ENCODE peak calls at places on chromosomes 6 and 20, in six cellular contexts. J is heart left ventricle, G is spleen, F is tibial artery, P is transverse colon, A is tibial nerve. Y is an unnamed sample. For H3K27me3, the result is how much of the 10 kb centered on the place peaks cover.

GRCh38 chr20:64058536-64058935 is 4.5 kb upstream of the TCEA2 start:
- DNase-seq in A (no peak), F (no peak), G (no peak), P (no peak), J (no peak), Y (no peak)

GRCh38 chr6:32982702-32983492 is 14.5 kb downstream of the BRD2 start:
- DNase-seq in J (no peak), F (no peak), G (no peak), A (no peak), P (no peak), Y (no peak)

GRCh38 chr20:33687993-33688937 is 2.1 kb upstream of the E2F1 start:
- DNase-seq in A (no peak), P (no peak), J (no peak), G (no peak), F (no peak), Y (no peak)

GRCh38 chr6:156870926-156871539 is 93.9 kb downstream of the ARID1B start:
- DNase-seq in F (no peak), A (no peak), P (no peak), G (no peak), J (no peak), Y (no peak)

GRCh38 chr6:36355819-36356218 is 19.1 kb upstream of the BNIP5 start:
- DNase-seq in P (no peak), F (no peak), J (no peak), A (no peak), G (no peak), Y (no peak)

GRCh38 chr20:23508896-23509579 is 18.1 kb downstream of the CST8 start:
- DNase-seq in J (no peak), P (no peak), F (no peak), G (no peak), A (no peak), Y (no peak)

GRCh38 chr6:143998686-143999085 is 9.4 kb downstream of the PLAGL1 start:
- DNase-seq in F (no peak), J (no peak), P (no peak), G (no peak), A (no peak), Y (no peak)

GRCh38 chr6:165186041-165186440 is 123.4 kb downstream of the C6orf118 start:
- DNase-seq in A (no peak), F (no peak), P (no peak), J (no peak), G (no peak), Y (no peak)

GRCh38 chr6:41222045-41222444 is 6.1 kb upstream of the TREML4 start:
- DNase-seq in F (no peak), J (no peak), A (no peak), G (no peak), P (no peak), Y (no peak)

GRCh38 chr20:53245581-53245980 is 273.4 kb downstream of the TSHZ2 start:
- DNase-seq in J (no peak), G (no peak), A (no peak), F (no peak), P (no peak), Y (no peak)

GRCh38 chr6:21390537-21391213 is 202.9 kb upstream of the SOX4 start:
- DNase-seq in F (no peak), A (no peak), G (no peak), J (no peak), P (no peak), Y (no peak)

GRCh38 chr6:7341989-7342742 is 29.2 kb upstream of the SSR1 start:
- DNase-seq in J (no peak), G (no peak), A (no peak), P (no peak), F (no peak), Y (no peak)

GRCh38 chr6:5665173-5665572 is 341.6 kb downstream of the NRN1 start:
- DNase-seq in F (no peak), G (peak), P (no peak), J (no peak), A (no peak), Y (no peak)

GRCh38 chr6:45697605-45698004 is 318.1 kb downstream of the CLIC5 start:
- DNase-seq in P (no peak), G (no peak), F (no peak), A (no peak), J (no peak), Y (no peak)

GRCh38 chr6:43723737-43724295 is 36.2 kb upstream of the MRPS18A start:
- DNase-seq in F (peak), A (peak), G (peak), J (peak), P (peak), Y (no peak)

GRCh38 chr6:34218691-34219090 is 18.0 kb upstream of the HMGA1 start:
- DNase-seq in P (no peak), A (no peak), J (no peak), F (no peak), G (no peak), Y (no peak)

GRCh38 chr20:23362392-23363256 is 642 bp downstream of the GZF1 start:
- DNase-seq in F (peak), G (no peak), J (no peak), P (peak), A (peak), Y (no peak)

DNA sequence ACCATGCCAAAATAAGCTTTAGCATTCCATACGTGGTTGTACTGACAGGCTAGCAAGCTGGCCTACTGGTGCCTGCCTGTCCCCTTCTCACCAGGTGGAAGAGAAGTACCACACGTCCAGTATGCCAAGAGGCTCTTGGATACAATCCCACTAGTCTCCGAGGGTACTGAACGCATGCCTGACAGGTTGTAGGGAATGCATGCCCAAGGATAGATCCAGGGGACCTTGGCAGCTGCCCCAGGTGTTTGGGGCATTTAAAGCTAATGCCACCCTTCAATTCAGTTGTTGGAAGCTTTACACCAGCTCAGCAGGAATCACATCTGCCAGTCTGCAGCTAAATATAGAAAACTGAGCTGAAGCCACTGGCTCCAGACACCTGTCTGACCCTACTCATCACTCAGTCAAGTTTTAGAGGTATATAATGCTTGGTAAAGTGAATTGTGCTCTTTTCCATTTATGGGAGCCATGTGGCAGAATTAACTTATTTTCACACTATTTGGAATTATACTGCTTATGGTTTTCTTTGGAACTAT is 4.9 kb downstream of the TUBB2B start:
- DNase-seq in F (no peak), A (no peak), G (no peak), J (no peak), P (no peak), Y (no peak)
- H3K27me3 ChIP-seq in F (under half), A (under half), G (under half), J (under half), P (under half), Y (under half)

GRCh38 chr6:51934098-51934497 is 153.3 kb downstream of the PKHD1 start:
- DNase-seq in F (no peak), G (no peak), A (no peak), J (no peak), P (no peak), Y (no peak)
- TF ChIP-seq CTCF in F (no peak), G (no peak), A (no peak), J (no peak), P (no peak), Y (no peak)

GRCh38 chr6:82766476-82766875 is 299.2 kb downstream of the UBE3D start:
- DNase-seq in G (no peak), F (no peak), P (no peak), J (no peak), A (no peak), Y (no peak)
- H3K27ac ChIP-seq in G (no peak), F (no peak), P (no peak), J (no peak), A (no peak), Y (no peak)

GRCh38 chr20:44700306-44700705 is 14.9 kb upstream of the CCN5 start:
- DNase-seq in J (peak), F (no peak), P (no peak), G (no peak), A (no peak), Y (no peak)
- H3K27me3 ChIP-seq in J (under half), F (under half), P (under half), G (under half), A (under half), Y (under half)

DNA sequence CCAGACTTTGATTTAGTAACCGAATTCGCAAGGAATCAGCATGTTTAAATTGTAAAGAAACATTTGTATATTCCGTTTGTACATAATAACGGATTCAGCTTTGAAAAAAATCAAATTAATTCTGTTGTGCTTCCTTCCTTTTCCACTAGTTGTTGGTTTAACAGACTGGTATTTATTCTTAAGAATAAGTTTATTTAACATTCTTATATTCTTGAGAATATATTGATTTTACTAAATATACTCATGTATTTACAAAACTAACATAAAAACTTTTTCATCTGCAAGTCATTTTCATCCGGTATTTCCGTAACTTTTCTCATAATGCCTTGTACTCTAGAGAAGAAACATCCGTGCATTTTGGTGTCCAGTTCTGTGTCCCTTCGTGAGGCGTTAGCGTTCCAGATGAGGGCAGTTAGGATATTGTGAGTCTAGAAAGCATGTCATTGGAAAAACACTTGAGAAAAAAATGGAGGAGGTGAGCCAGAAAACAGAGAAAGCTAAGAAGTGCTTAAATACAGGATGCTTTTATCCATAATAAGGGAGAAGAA is 1.6 kb downstream of the WRNIP1 start:
- DNase-seq in A (no peak), G (no peak), F (no peak), P (no peak), J (no peak), Y (no peak)
- TF ChIP-seq CTCF in A (no peak), G (no peak), F (peak), P (no peak), J (no peak), Y (peak)

DNA sequence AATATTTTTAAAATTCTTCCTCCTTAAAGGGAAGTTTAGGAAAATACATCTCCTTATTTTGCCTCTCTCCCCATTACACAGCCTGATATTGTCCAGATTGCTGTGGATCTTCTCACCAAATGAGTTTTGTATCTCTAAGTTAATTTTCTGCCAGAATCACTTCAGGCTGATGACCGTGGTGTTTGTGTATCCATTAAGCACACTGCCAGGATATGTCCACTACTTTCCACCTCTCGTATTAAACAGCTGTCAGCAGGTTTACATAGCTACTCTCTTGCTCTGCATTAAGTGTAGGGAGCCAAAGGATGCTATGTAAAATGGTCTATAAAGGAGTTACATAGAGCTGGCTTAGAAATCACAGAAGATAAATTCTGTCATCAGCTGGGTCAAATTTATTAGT is 201.1 kb downstream of the ZFAND3 start:
- DNase-seq in G (no peak), J (no peak), A (no peak), P (no peak), F (no peak), Y (no peak)
- H3K27ac ChIP-seq in G (no peak), J (no peak), A (no peak), P (no peak), F (no peak), Y (no peak)

DNA sequence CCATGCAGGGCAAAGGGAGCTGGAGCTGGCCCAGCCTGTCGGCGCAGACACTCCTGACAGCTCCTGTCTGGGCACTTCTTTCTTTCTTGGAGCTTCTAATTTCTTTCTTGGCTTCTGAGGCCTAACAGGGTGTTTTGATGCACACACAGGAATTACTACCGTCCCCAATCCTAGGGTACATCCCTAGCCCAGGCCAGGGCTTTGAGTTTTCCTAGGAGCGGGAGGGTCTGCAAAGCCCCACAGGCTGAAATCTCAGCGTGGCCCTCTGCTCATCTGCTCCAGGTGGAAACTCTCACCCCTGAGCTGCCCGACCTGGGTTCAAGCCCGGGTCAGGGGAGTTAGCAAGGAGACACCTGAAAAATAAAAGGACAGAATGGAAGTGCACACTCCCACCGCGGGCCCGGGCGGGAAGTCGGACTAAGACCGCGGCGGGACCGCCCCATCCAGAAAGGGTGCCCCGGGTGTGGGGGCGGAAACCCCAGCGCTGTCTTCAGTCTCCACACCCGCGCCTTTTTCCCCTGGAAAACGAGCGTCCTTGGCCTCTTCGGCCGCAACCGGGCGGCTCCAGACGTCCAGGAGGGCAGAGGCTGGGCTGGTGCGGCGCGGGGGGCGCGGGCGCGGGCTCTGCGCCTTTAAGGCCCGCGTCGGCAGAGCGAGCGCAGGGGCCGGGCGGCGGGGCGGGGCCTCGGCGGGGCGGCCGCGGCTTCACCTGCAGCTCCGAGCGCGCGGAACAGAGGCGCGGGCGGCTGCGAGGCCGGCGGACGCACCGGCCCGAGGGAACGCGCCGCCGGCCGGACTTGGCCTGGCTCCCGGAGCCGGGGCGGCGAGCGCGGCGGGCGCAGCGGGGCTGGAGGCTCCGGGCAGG is at the start of gene CDH4:
- DNase-seq in F (no peak), G (no peak), A (no peak), J (no peak), P (no peak), Y (peak)
- H3K27me3 ChIP-seq in F (half or more), G (under half), A (under half), J (half or more), P (half or more), Y (under half)

Y was measured in dorsolateral prefrontal cortex.